ENCODE peak calls at places on chromosomes 11 and 22, in five cellular contexts. M is activated CD8-positive, alpha-beta memory T cell treated with anti-CD3 and anti-CD28 coated beads, Interleukin-2, amount 50 U/mL, for 48 hours; C is stimulated activated CD4-positive, alpha-beta T cell treated with anti-CD3 and anti-CD28 coated beads, Interleukin-4, amount 100 ng/mL, for 1 hour; H is NCI-H2029; J is chondrocyte. Z is an unnamed sample.

GRCh38 chr11:84339796-84340195 is 1053.6 kb upstream of the CCDC90B start:
- DNase-seq in M (no peak), C (no peak), H (no peak), J (no peak), Z (no peak)

GRCh38 chr22:32723632-32724031 is 77.9 kb upstream of the TIMP3 start:
- DNase-seq in M (peak; percentile 67), C (peak; percentile 33), H (no peak), J (no peak), Z (peak; percentile 64)

GRCh38 chr11:19728436-19728835 is 15.8 kb downstream of the NAV2 start:
- DNase-seq in M (no peak), C (no peak), H (no peak), J (no peak), Z (no peak)

GRCh38 chr11:63998558-63999348 is 12.5 kb downstream of the OTUB1 start:
- DNase-seq in M (no peak), C (no peak), H (peak; percentile 49), J (no peak), Z (no peak)

GRCh38 chr22:49972163-49973017 is 11.8 kb downstream of the PIM3 start:
- DNase-seq in M (peak; percentile 60), C (peak; percentile 23), H (no peak), J (peak; percentile 88), Z (no peak)

GRCh38 chr22:24146791-24147353 is 34.4 kb upstream of the SUSD2 start:
- DNase-seq in M (no peak), C (no peak), H (peak; percentile 10), J (no peak), Z (no peak)

GRCh38 chr11:60899021-60899936 is 7.1 kb downstream of the PRPF19 start:
- DNase-seq in M (peak; percentile 57), C (no peak), H (peak; percentile 36), J (no peak), Z (no peak)

GRCh38 chr22:49587987-49588386 is 239.7 kb downstream of the BRD1 start:
- DNase-seq in M (no peak), C (no peak), H (no peak), J (no peak), Z (no peak)

GRCh38 chr11:17978553-17979287 is 34.1 kb downstream of the SERGEF start:
- DNase-seq in M (no peak), C (peak; percentile 10), H (peak; percentile 70), J (no peak), Z (no peak)

GRCh38 chr11:15770798-15771414 is 585.4 kb downstream of the SOX6 start:
- DNase-seq in M (peak; percentile 56), C (peak; percentile 2), H (no peak), J (no peak), Z (no peak)

GRCh38 chr11:88410056-88410455 is 72.5 kb upstream of the CTSC start:
- DNase-seq in M (no peak), C (no peak), H (no peak), J (no peak), Z (no peak)

GRCh38 chr11:71139516-71140205 is 112.7 kb downstream of the SHANK2 start:
- DNase-seq in M (no peak), C (no peak), H (peak; percentile 42), J (no peak), Z (no peak)